ENCODE peak calls at places on chromosomes 7 and 10, in seven cellular contexts. I, B, A, X, J, U and D are unnamed samples.
A peak's percentile ranks its signal among the peaks of the same experiment; 100 is the strongest.

GRCh38 chr10:8691498-8692017 is 637.1 kb downstream of the GATA3 start:
- DNase-seq in I (no peak), B (no peak), A (no peak), X (no peak), J (no peak), U (no peak), D (no peak)

GRCh38 chr10:63414481-63415260 is 51.1 kb downstream of the JMJD1C start:
- DNase-seq in I (no peak), B (no peak), A (no peak), X (no peak), J (no peak), U (no peak), D (no peak)

GRCh38 chr10:644076-644942 is 45.2 kb downstream of the DIP2C start:
- DNase-seq in I (no peak), B (no peak), A (no peak), X (no peak), J (no peak), U (peak; percentile 33), D (no peak)

GRCh38 chr10:124180947-124181549 is 87.7 kb upstream of the CHST15 start:
- DNase-seq in I (no peak), B (no peak), A (no peak), X (no peak), J (no peak), U (no peak), D (no peak)

GRCh38 chr10:122033224-122033926 is 44.4 kb downstream of the TACC2 start:
- DNase-seq in I (no peak), B (no peak), A (no peak), X (no peak), J (no peak), U (no peak), D (no peak)

GRCh38 chr7:69367785-69368184 is 230.5 kb upstream of the AUTS2 start:
- DNase-seq in I (no peak), B (no peak), A (no peak), X (no peak), J (no peak), U (no peak), D (no peak)

GRCh38 chr10:125002423-125003145 is 60.7 kb downstream of the ZRANB1 start:
- DNase-seq in I (no peak), B (no peak), A (no peak), X (no peak), J (no peak), U (peak; percentile 59), D (no peak)

GRCh38 chr7:41130596-41131236 is 572.2 kb downstream of the INHBA start:
- DNase-seq in I (no peak), B (no peak), A (no peak), X (no peak), J (no peak), U (no peak), D (no peak)

GRCh38 chr7:121027761-121028681 is 39.5 kb downstream of the CPED1 start:
- DNase-seq in I (no peak), B (no peak), A (peak; percentile 33), X (no peak), J (no peak), U (no peak), D (no peak)

GRCh38 chr10:34286136-34286739 is 528.9 kb downstream of the PARD3 start:
- DNase-seq in I (no peak), B (no peak), A (no peak), X (no peak), J (no peak), U (no peak), D (no peak)